ENCODE peak calls at places on chromosomes 12 and 14, in nine cellular contexts. One of them, this sample, is unnamed.

GRCh38 chr12:25187781-25188180 is 7.2 kb downstream of the DNAI7 start:
- DNase-seq in fibroblast of mammary gland: peak
- DNase-seq in choroid plexus epithelial cell: peak
- DNase-seq in IMR-90: peak
- DNase-seq in adipocyte: peak
- DNase-seq in epithelial cell of esophagus: peak
- DNase-seq in fibroblast of the aortic adventitia: peak
- DNase-seq in HFF-Myc: peak
- DNase-seq in foreskin fibroblast: peak
- DNase-seq in this sample: peak

GRCh38 chr14:51616256-51616655 is 35.5 kb upstream of the FRMD6 start:
- DNase-seq in fibroblast of mammary gland: no peak
- DNase-seq in choroid plexus epithelial cell: no peak
- DNase-seq in IMR-90: peak
- DNase-seq in adipocyte: no peak
- DNase-seq in epithelial cell of esophagus: no peak
- DNase-seq in fibroblast of the aortic adventitia: no peak
- DNase-seq in HFF-Myc: no peak
- DNase-seq in foreskin fibroblast: no peak
- DNase-seq in this sample: no peak

GRCh38 chr14:101125719-101126375 is 222.3 kb upstream of the RTL1 start:
- DNase-seq in fibroblast of mammary gland: no peak
- DNase-seq in choroid plexus epithelial cell: no peak
- DNase-seq in IMR-90: no peak
- DNase-seq in adipocyte: no peak
- DNase-seq in epithelial cell of esophagus: no peak
- DNase-seq in fibroblast of the aortic adventitia: no peak
- DNase-seq in HFF-Myc: no peak
- DNase-seq in foreskin fibroblast: no peak
- DNase-seq in this sample: no peak

GRCh38 chr12:114238808-114239207 is 167.1 kb downstream of the TBX5 start:
- DNase-seq in fibroblast of mammary gland: peak
- DNase-seq in choroid plexus epithelial cell: peak
- DNase-seq in IMR-90: no peak
- DNase-seq in adipocyte: no peak
- DNase-seq in epithelial cell of esophagus: no peak
- DNase-seq in fibroblast of the aortic adventitia: peak
- DNase-seq in HFF-Myc: no peak
- DNase-seq in foreskin fibroblast: no peak
- DNase-seq in this sample: no peak

GRCh38 chr12:124053855-124054254 is 80.8 kb downstream of the ZNF664 start:
- DNase-seq in fibroblast of mammary gland: peak
- DNase-seq in choroid plexus epithelial cell: peak
- DNase-seq in IMR-90: peak
- DNase-seq in adipocyte: peak
- DNase-seq in epithelial cell of esophagus: peak
- DNase-seq in fibroblast of the aortic adventitia: peak
- DNase-seq in HFF-Myc: peak
- DNase-seq in foreskin fibroblast: peak
- DNase-seq in this sample: peak

GRCh38 chr12:53624956-53625355 is 1.2 kb downstream of the ATF7 start:
- DNase-seq in fibroblast of mammary gland: peak
- DNase-seq in choroid plexus epithelial cell: peak
- DNase-seq in IMR-90: no peak
- DNase-seq in adipocyte: peak
- DNase-seq in epithelial cell of esophagus: no peak
- DNase-seq in fibroblast of the aortic adventitia: peak
- DNase-seq in HFF-Myc: no peak
- DNase-seq in foreskin fibroblast: no peak
- DNase-seq in this sample: no peak

GRCh38 chr14:48325486-48325885 is 650.1 kb upstream of the MDGA2 start:
- DNase-seq in fibroblast of mammary gland: no peak
- DNase-seq in choroid plexus epithelial cell: no peak
- DNase-seq in IMR-90: peak
- DNase-seq in adipocyte: no peak
- DNase-seq in epithelial cell of esophagus: peak
- DNase-seq in fibroblast of the aortic adventitia: no peak
- DNase-seq in HFF-Myc: no peak
- DNase-seq in foreskin fibroblast: no peak
- DNase-seq in this sample: no peak

GRCh38 chr14:71168564-71168963 is 261.3 kb downstream of the PCNX1 start:
- DNase-seq in fibroblast of mammary gland: no peak
- DNase-seq in choroid plexus epithelial cell: no peak
- DNase-seq in IMR-90: no peak
- DNase-seq in adipocyte: no peak
- DNase-seq in epithelial cell of esophagus: no peak
- DNase-seq in fibroblast of the aortic adventitia: no peak
- DNase-seq in HFF-Myc: no peak
- DNase-seq in foreskin fibroblast: no peak
- DNase-seq in this sample: no peak

GRCh38 chr14:105211086-105211757 is 30.1 kb upstream of the NUDT14 start:
- DNase-seq in fibroblast of mammary gland: no peak
- DNase-seq in choroid plexus epithelial cell: no peak
- DNase-seq in IMR-90: no peak
- DNase-seq in adipocyte: no peak
- DNase-seq in epithelial cell of esophagus: no peak
- DNase-seq in fibroblast of the aortic adventitia: no peak
- DNase-seq in HFF-Myc: no peak
- DNase-seq in foreskin fibroblast: no peak
- DNase-seq in this sample: no peak

GRCh38 chr14:63800083-63800482 is 52.7 kb upstream of the SYNE2 start:
- DNase-seq in fibroblast of mammary gland: no peak
- DNase-seq in choroid plexus epithelial cell: no peak
- DNase-seq in IMR-90: no peak
- DNase-seq in adipocyte: no peak
- DNase-seq in epithelial cell of esophagus: no peak
- DNase-seq in fibroblast of the aortic adventitia: peak
- DNase-seq in HFF-Myc: no peak
- DNase-seq in foreskin fibroblast: no peak
- DNase-seq in this sample: no peak
- H3K4me3 ChIP-seq in fibroblast of mammary gland: peak
- H3K4me3 ChIP-seq in choroid plexus epithelial cell: peak
- H3K4me3 ChIP-seq in IMR-90: peak
- H3K4me3 ChIP-seq in adipocyte: peak
- H3K4me3 ChIP-seq in epithelial cell of esophagus: no peak
- H3K4me3 ChIP-seq in fibroblast of the aortic adventitia: peak
- H3K4me3 ChIP-seq in HFF-Myc: no peak
- H3K4me3 ChIP-seq in foreskin fibroblast: peak
- H3K4me3 ChIP-seq in this sample: no peak

GRCh38 chr14:76377675-76378074 is 1.7 kb downstream of the ESRRB start:
- DNase-seq in fibroblast of mammary gland: no peak
- DNase-seq in choroid plexus epithelial cell: no peak
- DNase-seq in IMR-90: no peak
- DNase-seq in adipocyte: no peak
- DNase-seq in epithelial cell of esophagus: no peak
- DNase-seq in fibroblast of the aortic adventitia: no peak
- DNase-seq in HFF-Myc: no peak
- DNase-seq in foreskin fibroblast: no peak
- DNase-seq in this sample: no peak

GRCh38 chr14:76376409-76376877 is 506 bp downstream of the ESRRB start:
- DNase-seq in fibroblast of mammary gland: no peak
- DNase-seq in choroid plexus epithelial cell: no peak
- DNase-seq in IMR-90: no peak
- DNase-seq in adipocyte: no peak
- DNase-seq in epithelial cell of esophagus: no peak
- DNase-seq in fibroblast of the aortic adventitia: no peak
- DNase-seq in HFF-Myc: no peak
- DNase-seq in foreskin fibroblast: no peak
- DNase-seq in this sample: no peak

GRCh38 chr14:76375484-76375883 is 453 bp upstream of the ESRRB start:
- DNase-seq in fibroblast of mammary gland: peak
- DNase-seq in choroid plexus epithelial cell: no peak
- DNase-seq in IMR-90: no peak
- DNase-seq in adipocyte: no peak
- DNase-seq in epithelial cell of esophagus: peak
- DNase-seq in fibroblast of the aortic adventitia: no peak
- DNase-seq in HFF-Myc: no peak
- DNase-seq in foreskin fibroblast: peak
- DNase-seq in this sample: no peak

GRCh38 chr14:76376878-76377523 is 1.1 kb downstream of the ESRRB start:
- DNase-seq in fibroblast of mammary gland: no peak
- DNase-seq in choroid plexus epithelial cell: no peak
- DNase-seq in IMR-90: no peak
- DNase-seq in adipocyte: peak
- DNase-seq in epithelial cell of esophagus: no peak
- DNase-seq in fibroblast of the aortic adventitia: no peak
- DNase-seq in HFF-Myc: no peak
- DNase-seq in foreskin fibroblast: no peak
- DNase-seq in this sample: no peak

DNA sequence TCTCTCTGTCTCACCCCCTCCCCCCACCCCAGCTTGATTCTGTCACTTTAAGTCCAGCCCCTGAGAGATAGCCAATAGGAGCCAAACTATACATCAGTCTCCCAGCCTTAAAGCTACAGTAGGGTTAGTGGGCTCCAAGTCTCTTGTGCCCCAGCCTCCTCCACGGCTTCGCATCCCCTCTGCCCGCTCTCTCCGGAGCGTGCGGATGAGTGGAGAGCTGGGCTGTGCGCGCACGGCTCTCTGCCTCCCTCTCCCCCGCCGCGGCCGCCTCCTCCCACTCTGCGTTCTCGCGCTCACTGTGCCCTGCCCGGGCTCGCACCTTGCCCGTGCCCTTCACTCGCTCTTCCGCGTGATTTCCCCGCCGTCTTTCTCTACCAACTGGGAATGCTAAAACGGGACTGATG is at the start of gene ESRRB:
- DNase-seq in fibroblast of mammary gland: peak
- DNase-seq in choroid plexus epithelial cell: peak
- DNase-seq in IMR-90: peak
- DNase-seq in adipocyte: peak
- DNase-seq in epithelial cell of esophagus: no peak
- DNase-seq in fibroblast of the aortic adventitia: no peak
- DNase-seq in HFF-Myc: no peak
- DNase-seq in foreskin fibroblast: no peak
- DNase-seq in this sample: no peak
- H3K4me3 ChIP-seq in fibroblast of mammary gland: peak
- H3K4me3 ChIP-seq in choroid plexus epithelial cell: peak
- H3K4me3 ChIP-seq in IMR-90: no peak
- H3K4me3 ChIP-seq in adipocyte: peak
- H3K4me3 ChIP-seq in epithelial cell of esophagus: peak
- H3K4me3 ChIP-seq in fibroblast of the aortic adventitia: peak
- H3K4me3 ChIP-seq in HFF-Myc: peak
- H3K4me3 ChIP-seq in foreskin fibroblast: no peak
- H3K4me3 ChIP-seq in this sample: peak

DNA sequence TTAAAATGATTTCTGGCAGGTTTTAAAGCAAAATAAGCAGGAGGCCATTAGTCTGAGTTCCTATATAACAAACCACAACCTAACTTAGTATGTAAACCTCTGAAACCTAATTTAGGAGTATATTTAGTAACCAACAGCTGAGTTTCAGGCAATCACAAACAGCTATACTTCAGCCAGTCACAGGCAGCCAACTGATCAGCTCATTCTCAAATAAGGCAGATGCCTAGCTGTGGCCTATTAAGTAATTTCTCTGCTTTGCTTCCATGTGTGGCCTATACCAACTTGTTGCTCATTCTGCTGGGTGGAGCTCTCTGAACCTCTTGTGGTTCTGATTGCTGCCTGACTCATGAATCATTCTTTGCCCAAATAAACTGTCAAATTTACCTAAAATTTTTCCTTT is 408.9 kb upstream of the FBXO33 start:
- DNase-seq in fibroblast of mammary gland: peak
- DNase-seq in choroid plexus epithelial cell: no peak
- DNase-seq in IMR-90: no peak
- DNase-seq in adipocyte: no peak
- DNase-seq in epithelial cell of esophagus: peak
- DNase-seq in fibroblast of the aortic adventitia: no peak
- DNase-seq in HFF-Myc: no peak
- DNase-seq in foreskin fibroblast: no peak
- DNase-seq in this sample: peak
- H3K4me3 ChIP-seq in fibroblast of mammary gland: no peak
- H3K4me3 ChIP-seq in choroid plexus epithelial cell: no peak
- H3K4me3 ChIP-seq in IMR-90: no peak
- H3K4me3 ChIP-seq in adipocyte: no peak
- H3K4me3 ChIP-seq in epithelial cell of esophagus: no peak
- H3K4me3 ChIP-seq in fibroblast of the aortic adventitia: no peak
- H3K4me3 ChIP-seq in HFF-Myc: no peak
- H3K4me3 ChIP-seq in foreskin fibroblast: no peak
- H3K4me3 ChIP-seq in this sample: no peak

GRCh38 chr12:55965941-55966407 is at the start of gene PMEL:
- DNase-seq in fibroblast of mammary gland: peak
- DNase-seq in choroid plexus epithelial cell: peak
- DNase-seq in IMR-90: no peak
- DNase-seq in adipocyte: no peak
- DNase-seq in epithelial cell of esophagus: no peak
- DNase-seq in fibroblast of the aortic adventitia: no peak
- DNase-seq in HFF-Myc: no peak
- DNase-seq in foreskin fibroblast: no peak
- DNase-seq in this sample: no peak

GRCh38 chr12:55963760-55964159 is 2.1 kb downstream of the PMEL start:
- DNase-seq in fibroblast of mammary gland: no peak
- DNase-seq in choroid plexus epithelial cell: no peak
- DNase-seq in IMR-90: no peak
- DNase-seq in adipocyte: no peak
- DNase-seq in epithelial cell of esophagus: no peak
- DNase-seq in fibroblast of the aortic adventitia: no peak
- DNase-seq in HFF-Myc: no peak
- DNase-seq in foreskin fibroblast: no peak
- DNase-seq in this sample: no peak

GRCh38 chr12:55969356-55969755 is 2.7 kb downstream of the CDK2 start:
- DNase-seq in fibroblast of mammary gland: no peak
- DNase-seq in choroid plexus epithelial cell: no peak
- DNase-seq in IMR-90: no peak
- DNase-seq in adipocyte: no peak
- DNase-seq in epithelial cell of esophagus: no peak
- DNase-seq in fibroblast of the aortic adventitia: peak
- DNase-seq in HFF-Myc: no peak
- DNase-seq in foreskin fibroblast: no peak
- DNase-seq in this sample: no peak

GRCh38 chr12:55966408-55967281 is at the start of gene CDK2:
- DNase-seq in fibroblast of mammary gland: peak
- DNase-seq in choroid plexus epithelial cell: peak
- DNase-seq in IMR-90: peak
- DNase-seq in adipocyte: peak
- DNase-seq in epithelial cell of esophagus: peak
- DNase-seq in fibroblast of the aortic adventitia: peak
- DNase-seq in HFF-Myc: no peak
- DNase-seq in foreskin fibroblast: peak
- DNase-seq in this sample: no peak

DNA sequence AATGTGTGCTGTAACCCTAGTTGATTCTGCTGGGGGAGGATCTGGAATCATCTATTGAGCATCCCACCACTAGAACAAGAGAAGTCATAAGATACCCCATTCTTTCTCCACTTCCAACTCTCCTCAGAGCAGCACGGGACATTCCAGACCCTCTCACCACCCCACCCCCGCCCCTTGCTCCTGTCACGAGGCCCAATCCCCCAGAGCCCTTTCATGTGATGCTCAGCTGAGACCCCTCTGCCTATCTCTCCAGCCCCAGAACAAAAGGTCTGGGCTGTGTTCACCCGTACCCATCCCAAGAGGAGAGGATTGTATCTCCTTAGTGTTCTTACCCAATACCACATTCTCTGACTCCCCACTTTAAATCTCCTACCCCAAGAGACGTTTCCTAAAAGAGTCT is 602 bp downstream of the PMEL start:
- DNase-seq in fibroblast of mammary gland: no peak
- DNase-seq in choroid plexus epithelial cell: no peak
- DNase-seq in IMR-90: no peak
- DNase-seq in adipocyte: no peak
- DNase-seq in epithelial cell of esophagus: no peak
- DNase-seq in fibroblast of the aortic adventitia: no peak
- DNase-seq in HFF-Myc: no peak
- DNase-seq in foreskin fibroblast: no peak
- DNase-seq in this sample: no peak
- H3K4me3 ChIP-seq in fibroblast of mammary gland: no peak
- H3K4me3 ChIP-seq in choroid plexus epithelial cell: no peak
- H3K4me3 ChIP-seq in IMR-90: no peak
- H3K4me3 ChIP-seq in adipocyte: no peak
- H3K4me3 ChIP-seq in epithelial cell of esophagus: no peak
- H3K4me3 ChIP-seq in fibroblast of the aortic adventitia: no peak
- H3K4me3 ChIP-seq in HFF-Myc: no peak
- H3K4me3 ChIP-seq in foreskin fibroblast: no peak
- H3K4me3 ChIP-seq in this sample: no peak